ENCODE peak calls at places on chromosomes 11 and 22, in eight cellular contexts. Y is NB4, H is tibial nerve, L is right lobe of liver, Z is endothelial cell of umbilical vein, B is H54, A is adrenal gland, S is vagina. X is an unnamed sample.
A peak's percentile ranks its signal among the peaks of the same experiment; 100 is the strongest.

GRCh38 chr22:48100685-48101417 is 1338.4 kb downstream of the TBC1D22A start:
- DNase-seq in Y (no peak), S (peak; percentile 34), L (peak; percentile 12), A (no peak), Z (no peak), H (no peak), B (no peak), X (no peak)

GRCh38 chr11:61067782-61068181 is 34.5 kb upstream of the CD5 start:
- DNase-seq in L (peak; percentile 28), Y (no peak), Z (no peak), S (peak; percentile 74), H (no peak), B (no peak), A (no peak), X (no peak)

GRCh38 chr11:16335236-16335962 is 20.9 kb downstream of the SOX6 start:
- DNase-seq in Y (no peak), A (no peak), B (no peak), H (no peak), L (no peak), Z (no peak), S (no peak), X (no peak)

GRCh38 chr11:119376197-119376847 is 5.2 kb downstream of the USP2 start:
- DNase-seq in A (peak; percentile 34), L (peak; percentile 81), B (no peak), H (peak; percentile 4), Z (no peak), Y (no peak), S (peak; percentile 95), X (peak; percentile 52)

GRCh38 chr11:116993599-116993998 is 104.6 kb downstream of the SIK3 start:
- DNase-seq in Y (no peak), Z (peak; percentile 34), H (no peak), B (no peak), S (no peak), L (no peak), A (no peak), X (no peak)

GRCh38 chr11:104881117-104881794 is 17.0 kb downstream of the CASP12 start:
- DNase-seq in L (no peak), H (no peak), B (no peak), A (no peak), S (no peak), Z (no peak), Y (no peak), X (no peak)

GRCh38 chr11:115578275-115578674 is 74.1 kb upstream of the CADM1 start:
- DNase-seq in Z (no peak), A (no peak), B (no peak), Y (no peak), H (no peak), S (no peak), L (no peak), X (no peak)

GRCh38 chr11:126139541-126140091 is 71.8 kb downstream of the RPUSD4 start:
- DNase-seq in H (no peak), S (no peak), A (no peak), L (no peak), Z (no peak), Y (no peak), B (no peak), X (peak; percentile 79)

GRCh38 chr11:48170840-48171233 is 45.8 kb upstream of the OR4B1 start:
- DNase-seq in S (no peak), B (no peak), A (no peak), Z (peak; percentile 27), L (no peak), H (no peak), Y (no peak), X (no peak)

GRCh38 chr11:120205596-120206161 is 5.2 kb upstream of the OAF start:
- DNase-seq in H (no peak), Y (peak; percentile 72), B (peak; percentile 60), Z (no peak), A (no peak), L (no peak), S (no peak), X (no peak)

GRCh38 chr11:16528639-16529038 is 172.3 kb upstream of the SOX6 start:
- DNase-seq in Z (no peak), H (no peak), A (no peak), Y (no peak), B (no peak), L (no peak), S (no peak), X (no peak)

GRCh38 chr11:121347094-121347493 is 54.5 kb downstream of the SC5D start:
- DNase-seq in Y (no peak), B (no peak), L (no peak), A (no peak), H (no peak), Z (no peak), S (no peak), X (no peak)
- TF ChIP-seq POLR2A in Y (no peak), B (no peak), L (no peak), A (no peak), H (no peak), Z (no peak), S (no peak), X (no peak)

GRCh38 chr22:41902016-41902415 is 12.9 kb downstream of the SHISA8 start:
- DNase-seq in L (no peak), H (no peak), B (no peak), S (no peak), Y (no peak), Z (no peak), A (no peak), X (no peak)

GRCh38 chr22:41899110-41899509 is 15.8 kb downstream of the SHISA8 start:
- DNase-seq in L (no peak), A (no peak), B (no peak), H (no peak), Y (no peak), S (no peak), Z (no peak), X (no peak)

GRCh38 chr22:41900652-41901312 is 14.1 kb downstream of the SHISA8 start:
- DNase-seq in Y (no peak), A (no peak), B (no peak), L (no peak), Z (no peak), S (no peak), H (no peak), X (no peak)

GRCh38 chr22:41899992-41900651 is 14.8 kb downstream of the SHISA8 start:
- DNase-seq in S (no peak), Z (no peak), Y (no peak), B (no peak), H (no peak), L (no peak), A (no peak), X (no peak)

DNA sequence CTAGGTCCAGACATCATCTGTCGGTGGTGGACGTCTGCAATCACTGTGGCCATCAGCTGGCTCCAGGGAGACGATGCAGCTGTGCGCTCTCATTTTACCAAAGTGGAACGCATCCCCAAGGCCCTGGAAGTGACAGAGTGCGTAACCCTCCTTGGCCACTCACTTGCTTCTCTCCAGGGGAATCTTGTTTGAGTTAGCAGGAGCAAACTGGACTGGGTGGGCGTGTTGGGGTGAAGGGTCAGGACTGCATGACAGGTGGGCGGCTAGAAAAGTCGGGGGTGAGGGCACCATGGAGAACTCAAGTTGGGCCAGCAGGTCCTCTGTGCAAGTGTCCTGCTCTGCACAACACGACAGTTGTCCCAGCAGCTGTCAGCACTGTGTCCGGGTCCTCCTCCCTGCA is 16.2 kb downstream of the SHISA8 start:
- DNase-seq in B (no peak), H (no peak), Y (no peak), A (no peak), L (no peak), S (no peak), Z (no peak), X (no peak)
- TF ChIP-seq POLR2A in B (no peak), H (no peak), Y (no peak), A (no peak), L (no peak), S (no peak), Z (no peak), X (no peak)

DNA sequence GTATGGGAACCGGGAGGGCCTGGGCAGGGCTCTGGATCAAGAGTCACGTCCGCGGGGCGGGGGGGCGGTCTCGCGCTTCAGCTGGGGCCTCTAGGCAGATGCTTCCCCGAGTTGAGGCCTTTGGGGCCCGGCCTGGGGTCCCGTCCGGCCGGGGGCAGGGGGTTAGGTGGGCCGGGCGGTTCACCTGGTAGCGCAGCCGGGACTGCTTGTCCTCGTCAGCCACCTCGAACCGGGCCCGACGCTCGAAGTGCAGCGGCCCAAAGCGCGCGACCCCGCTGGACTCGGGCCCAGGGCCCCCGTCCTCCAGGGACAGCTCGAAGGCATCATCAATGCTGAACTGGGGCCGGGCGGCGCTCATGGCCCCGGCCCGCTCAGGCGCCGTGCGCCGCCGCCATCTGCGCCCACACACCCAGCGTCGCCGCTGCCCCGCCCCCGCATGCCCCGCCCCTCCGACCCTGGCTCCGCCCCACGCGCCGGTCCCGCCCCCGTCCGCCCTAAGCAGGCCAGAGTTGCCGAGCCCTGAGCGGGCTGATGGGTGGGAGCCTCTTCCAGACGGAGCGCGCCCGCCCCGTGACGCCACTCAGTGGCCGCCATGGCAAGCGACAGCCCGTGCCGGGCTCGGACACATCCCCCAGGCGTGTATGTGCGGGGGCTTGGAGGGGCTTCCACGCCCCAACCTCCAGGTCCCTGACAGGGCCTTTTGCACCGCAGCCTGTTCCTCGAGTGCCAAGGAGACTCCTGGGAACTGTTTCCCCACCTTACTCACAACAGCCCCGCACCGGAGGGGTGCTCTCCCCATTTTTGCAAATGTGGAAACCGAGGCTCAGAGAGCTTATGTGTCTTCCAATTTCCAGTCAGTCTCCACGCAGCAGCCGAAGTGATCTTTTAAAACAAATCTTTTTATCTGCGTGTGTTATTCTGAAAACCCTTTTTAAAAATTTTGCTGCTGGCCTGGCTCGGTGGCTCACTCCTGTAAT is at the start of gene TMEM134:
- DNase-seq in L (peak; percentile 95), Y (peak; percentile 95), Z (peak; percentile 88), B (peak; percentile 93), H (peak; percentile 79), A (peak; percentile 95), S (no peak), X (peak; percentile 90)
- TF ChIP-seq POLR2A in L (peak; percentile 80), Y (peak; percentile 93), Z (peak; percentile 90), B (peak; percentile 73), H (no peak), A (peak; percentile 77), S (no peak), X (peak; percentile 76)

DNA sequence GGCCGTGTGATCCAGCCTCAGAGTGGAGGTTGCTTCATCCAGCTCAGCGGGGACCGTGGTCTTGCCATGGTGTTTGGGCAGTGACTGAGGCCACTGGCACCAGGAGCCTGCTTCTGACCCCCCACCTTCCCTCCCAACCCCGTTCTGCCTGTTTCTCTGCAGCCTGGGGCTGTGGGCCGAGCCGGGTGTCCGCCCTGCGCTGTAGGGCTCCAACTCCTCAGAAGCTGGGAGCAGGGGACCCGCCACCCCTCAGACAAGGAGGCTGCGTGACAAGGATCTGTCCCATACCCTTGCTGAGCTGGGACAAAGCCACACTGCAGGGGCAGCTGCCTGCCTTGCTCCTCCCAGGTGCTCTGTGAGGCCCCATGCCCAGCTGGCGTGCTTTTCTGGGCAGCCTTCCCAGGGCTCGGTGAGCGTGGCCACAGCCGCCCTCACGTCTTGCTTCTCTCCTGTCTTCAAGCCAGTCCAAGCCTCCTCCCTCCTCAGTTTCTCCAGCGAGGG is 11.7 kb upstream of the ARFGAP3 start:
- DNase-seq in S (no peak), B (no peak), Y (no peak), L (peak; percentile 90), Z (no peak), H (no peak), A (peak; percentile 70), X (no peak)
- TF ChIP-seq POLR2A in S (no peak), B (no peak), Y (no peak), L (no peak), Z (no peak), H (no peak), A (no peak), X (no peak)